ENCODE peak calls at places on chromosome 13, in six cellular contexts. W, N, O, V, C and A are unnamed samples. For H3K4me1 and H3K9me3, the result is how much of the 10 kb centered on the place peaks cover.

GRCh38 chr13:35833031-35833430 is 298.2 kb downstream of the DCLK1 start:
- DNase-seq in V (no peak), W (no peak), O (no peak), C (no peak), N (no peak), A (no peak)

GRCh38 chr13:21557995-21558394 is 46.0 kb downstream of the MICU2 start:
- DNase-seq in C (no peak), V (no peak), O (no peak), W (no peak), N (peak), A (peak)

GRCh38 chr13:109336730-109337129 is 449.7 kb downstream of the IRS2 start:
- DNase-seq in V (no peak), W (no peak), N (peak), C (no peak), O (no peak), A (no peak)

GRCh38 chr13:90708159-90708558 is 639.3 kb upstream of the MIR17HG start:
- DNase-seq in V (no peak), N (no peak), W (no peak), O (no peak), C (no peak), A (no peak)

GRCh38 chr13:44014501-44014900 is 134.8 kb downstream of the LACC1 start:
- DNase-seq in N (no peak), C (no peak), V (no peak), W (no peak), O (no peak), A (no peak)

GRCh38 chr13:95261956-95262355 is 39.3 kb downstream of the ABCC4 start:
- DNase-seq in N (no peak), V (no peak), O (no peak), C (no peak), W (no peak), A (no peak)

GRCh38 chr13:111920306-111920931 is 146.5 kb upstream of the SOX1 start:
- DNase-seq in V (peak), W (no peak), O (no peak), C (peak), N (no peak), A (no peak)

GRCh38 chr13:113904411-113904810 is 40.5 kb upstream of the GAS6 start:
- DNase-seq in N (peak), O (peak), C (peak), V (peak), W (no peak), A (peak)

GRCh38 chr13:34700155-34700554 is 241.9 kb upstream of the NBEA start:
- DNase-seq in N (no peak), O (no peak), W (no peak), V (no peak), C (no peak), A (no peak)

GRCh38 chr13:110636053-110636475 is 20.7 kb downstream of the NAXD start:
- DNase-seq in O (no peak), V (no peak), W (no peak), C (no peak), N (no peak), A (no peak)

GRCh38 chr13:30998548-30999140 is 66.2 kb downstream of the TEX26 start:
- DNase-seq in W (no peak), N (no peak), C (peak), V (no peak), O (no peak), A (no peak)

GRCh38 chr13:49516467-49516866 is 20.7 kb downstream of the PHF11 start:
- DNase-seq in C (no peak), O (no peak), V (no peak), W (no peak), N (no peak), A (no peak)

GRCh38 chr13:113560645-113561416 is 23.7 kb upstream of the TFDP1 start:
- DNase-seq in W (no peak), V (peak), C (peak), N (no peak), O (peak), A (no peak)

GRCh38 chr13:26909515-26909914 is 148.9 kb upstream of the GPR12 start:
- DNase-seq in N (no peak), O (no peak), W (peak), C (no peak), V (no peak), A (no peak)

GRCh38 chr13:84500016-84500415 is 617.7 kb upstream of the SLITRK1 start:
- DNase-seq in N (no peak), C (no peak), O (no peak), V (no peak), W (no peak), A (no peak)

GRCh38 chr13:86976521-86977324 is 694.4 kb upstream of the SLITRK5 start:
- DNase-seq in O (no peak), N (peak), W (no peak), C (no peak), V (no peak), A (no peak)

GRCh38 chr13:21541271-21541670 is 62.7 kb downstream of the MICU2 start:
- DNase-seq in N (peak), W (no peak), O (no peak), C (no peak), V (no peak), A (no peak)

GRCh38 chr13:26529441-26529840 is 28.0 kb upstream of the WASF3 start:
- DNase-seq in O (no peak), N (peak), C (peak), W (peak), V (peak), A (peak)

GRCh38 chr13:106526748-106527488 is 8.5 kb downstream of the EFNB2 start:
- DNase-seq in W (no peak), V (no peak), C (no peak), N (no peak), O (no peak), A (no peak)
- H3K4me1 ChIP-seq in W (half or more), V (under half), C (under half), N (under half), O (under half), A (under half)

DNA sequence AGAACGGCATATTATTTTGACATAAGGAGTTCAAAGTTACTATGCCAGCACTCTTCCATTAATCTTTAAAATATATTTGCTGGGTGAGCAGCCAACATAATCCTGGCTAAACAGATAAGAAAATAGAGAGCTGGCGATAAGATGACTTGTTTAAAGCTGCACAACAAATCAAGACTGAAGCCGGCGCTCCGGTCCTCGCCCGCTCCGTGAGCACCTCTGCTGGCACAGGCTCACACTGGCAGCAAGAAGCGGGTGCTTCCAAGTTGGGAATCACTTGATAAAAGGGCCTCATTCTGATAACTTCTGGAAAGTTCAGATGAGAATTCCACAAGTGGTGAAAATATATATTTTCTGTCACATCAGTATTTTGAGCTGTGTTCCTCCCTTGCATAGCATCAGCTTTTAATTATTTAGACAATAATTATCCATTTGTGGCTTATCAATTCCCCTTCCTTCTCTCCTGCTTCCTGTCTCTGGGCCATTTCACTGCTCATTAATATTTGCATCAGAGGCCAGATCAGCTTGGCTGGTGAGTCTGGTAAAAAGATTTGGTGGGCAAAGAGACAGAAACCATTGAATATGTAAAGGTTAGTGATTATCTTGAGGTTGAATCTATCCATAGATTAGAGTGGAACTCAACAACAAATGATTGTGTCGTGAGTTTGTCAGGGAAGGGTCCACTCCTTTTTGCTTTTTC is 205.3 kb downstream of the MZT1 start:
- DNase-seq in C (no peak), W (no peak), O (no peak), N (no peak), V (peak), A (no peak)
- H3K9me3 ChIP-seq in C (under half), W (under half), O (under half), N (under half), V (under half), A (under half)

GRCh38 chr13:60396783-60397692 is at the start of gene TDRD3:
- DNase-seq in C (peak), V (peak), N (peak), W (peak), O (peak), A (peak)

GRCh38 chr13:60396008-60396782 is 825 bp upstream of the TDRD3 start:
- DNase-seq in C (peak), V (peak), W (peak), O (peak), N (peak), A (peak)

GRCh38 chr13:60397693-60398437 is 845 bp downstream of the TDRD3 start:
- DNase-seq in N (peak), W (peak), V (peak), O (peak), C (peak), A (peak)

GRCh38 chr13:60398949-60399589 is 2.0 kb downstream of the TDRD3 start:
- DNase-seq in V (peak), N (no peak), C (no peak), O (no peak), W (no peak), A (no peak)

DNA sequence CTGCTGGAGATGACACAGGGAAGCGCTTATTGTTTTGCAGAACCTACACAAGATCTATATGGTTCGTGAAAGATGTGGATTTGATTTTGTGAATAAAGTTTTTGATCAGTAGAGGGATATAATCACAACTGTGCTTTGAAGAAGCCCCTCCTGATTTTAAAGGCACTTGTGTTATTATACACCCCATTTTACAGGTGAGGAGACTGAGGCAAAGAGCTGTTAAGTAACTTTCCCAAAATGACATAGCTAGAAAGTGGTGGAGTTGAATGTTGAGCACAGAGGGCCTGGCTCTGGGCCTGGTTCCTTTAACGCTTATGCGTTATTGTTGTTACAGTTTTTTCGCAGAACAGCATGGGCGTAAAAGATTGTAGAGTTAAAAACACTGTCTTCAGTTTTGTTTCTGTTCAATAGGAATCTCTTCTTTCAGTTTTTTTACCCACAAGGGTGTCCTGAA is 1.4 kb downstream of the TDRD3 start:
- DNase-seq in W (no peak), O (no peak), V (no peak), N (no peak), C (no peak), A (no peak)
- H3K4me3 ChIP-seq in W (peak), O (peak), V (peak), N (peak), C (peak), A (peak)

DNA sequence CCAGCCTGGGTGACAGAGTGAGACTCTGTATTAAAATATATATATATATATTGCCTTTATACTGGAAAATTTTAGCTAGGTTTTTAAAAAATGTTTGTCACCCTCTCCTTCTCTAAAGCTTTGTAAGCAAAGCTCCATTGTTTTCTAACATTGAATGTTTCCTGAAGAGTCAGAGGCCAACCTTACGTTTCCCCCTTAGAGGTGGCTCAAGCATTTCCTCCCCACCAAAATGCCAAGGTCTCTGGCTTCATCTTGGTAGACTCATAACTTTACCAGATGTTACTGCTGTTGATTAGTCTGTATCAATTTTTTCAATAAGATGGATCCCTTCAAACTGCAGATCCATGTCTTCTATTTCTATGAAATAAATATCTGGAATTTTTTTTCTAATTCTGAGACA is 25.2 kb upstream of the IPO5 start:
- DNase-seq in V (no peak), O (no peak), W (no peak), C (no peak), N (no peak), A (no peak)
- H3K4me1 ChIP-seq in V (under half), O (under half), W (under half), C (under half), N (under half), A (under half)

GRCh38 chr13:19050901-19051300 is 130.7 kb downstream of the TUBA3C start:
- DNase-seq in V (no peak), C (no peak), O (no peak), W (no peak), N (no peak), A (no peak)

GRCh38 chr13:19053561-19053960 is 128.1 kb downstream of the TUBA3C start:
- DNase-seq in V (no peak), C (no peak), N (no peak), W (no peak), O (no peak), A (no peak)

GRCh38 chr13:19052931-19053330 is 128.7 kb downstream of the TUBA3C start:
- DNase-seq in V (no peak), C (no peak), O (no peak), N (no peak), W (no peak), A (no peak)

GRCh38 chr13:19055611-19056010 is 126.0 kb downstream of the TUBA3C start:
- DNase-seq in W (no peak), C (no peak), O (no peak), V (no peak), N (no peak), A (no peak)

DNA sequence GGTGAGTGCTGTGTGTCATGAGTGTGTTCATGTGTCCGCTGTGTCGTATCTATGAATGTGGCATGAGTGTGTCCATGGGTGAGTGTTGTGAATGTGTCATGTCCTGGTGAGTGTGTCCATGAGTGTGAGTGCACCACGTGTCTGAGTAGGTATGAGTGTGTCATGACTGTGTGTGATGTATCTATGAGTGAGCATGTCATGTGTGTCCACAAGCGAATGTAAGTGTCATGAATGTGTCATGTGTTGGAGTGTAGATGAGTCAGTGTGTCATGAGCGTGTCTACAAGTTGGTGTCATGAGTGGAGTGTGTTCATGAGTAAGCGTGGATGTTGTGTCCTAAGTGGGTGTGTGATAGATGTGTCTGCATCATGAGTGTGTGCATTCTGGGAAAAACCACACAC is 129.4 kb downstream of the TUBA3C start:
- DNase-seq in O (no peak), N (no peak), V (no peak), C (no peak), W (no peak), A (no peak)
- H3K9me3 ChIP-seq in O (under half), N (under half), V (under half), C (under half), W (under half), A (under half)

GRCh38 chr13:99256283-99256682 is 1.9 kb downstream of the GPR18 start:
- DNase-seq in C (no peak), N (no peak), O (no peak), V (no peak), W (no peak), A (no peak)

GRCh38 chr13:99256709-99257108 is 1.5 kb downstream of the GPR18 start:
- DNase-seq in N (no peak), V (no peak), O (no peak), C (no peak), W (no peak), A (no peak)

GRCh38 chr13:99258946-99259345 is 767 bp upstream of the GPR18 start:
- DNase-seq in W (no peak), V (no peak), O (no peak), C (no peak), N (no peak), A (no peak)

GRCh38 chr13:99258210-99258860 is at the start of gene GPR18:
- DNase-seq in V (no peak), N (no peak), W (no peak), C (no peak), O (no peak), A (no peak)

GRCh38 chr13:99257291-99257690 is 888 bp downstream of the GPR18 start:
- DNase-seq in C (no peak), O (no peak), V (no peak), W (no peak), N (no peak), A (no peak)
- H3K4me3 ChIP-seq in C (no peak), O (no peak), V (no peak), W (no peak), N (no peak), A (no peak)

DNA sequence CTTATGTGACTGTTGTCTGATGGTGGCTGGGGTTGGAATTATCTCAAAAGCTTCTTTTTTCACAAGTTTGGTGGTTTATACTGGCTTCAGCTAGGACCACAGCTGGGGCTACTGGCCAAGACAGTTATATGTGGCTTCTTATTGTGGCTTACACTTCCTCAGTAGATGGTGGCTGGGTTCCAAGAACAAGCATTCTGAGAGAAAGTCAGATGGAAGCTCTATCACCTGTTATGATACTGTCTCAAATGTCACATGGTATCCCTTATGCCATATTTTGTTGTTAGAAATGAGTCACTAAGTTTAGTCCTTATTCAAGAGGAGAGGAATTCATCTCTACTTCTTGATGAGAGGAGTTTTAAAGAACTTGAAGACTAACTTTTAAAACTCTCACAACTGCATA is 41.6 kb downstream of the NDFIP2 start:
- DNase-seq in O (no peak), V (no peak), N (peak), W (no peak), C (no peak), A (no peak)
- H3K4me1 ChIP-seq in O (under half), V (under half), N (under half), W (under half), C (under half), A (under half)

GRCh38 chr13:19587635-19588300 is 26.4 kb upstream of the TPTE2 start:
- DNase-seq in C (no peak), N (peak), O (no peak), V (no peak), W (peak), A (peak)
- H3K9me3 ChIP-seq in C (under half), N (under half), O (under half), V (under half), W (under half), A (under half)

GRCh38 chr13:32086366-32086765 is 54.8 kb downstream of the FRY start:
- DNase-seq in C (no peak), W (no peak), O (peak), V (no peak), N (no peak), A (peak)
- H3K4me3 ChIP-seq in C (no peak), W (no peak), O (no peak), V (no peak), N (no peak), A (no peak)